ENCODE peak calls at places on chromosomes 13 and 19, in ten cellular contexts. P is SJSA1, Y is OCI-LY7, F is PC-3, K is EL, U is esophagus squamous epithelium, D is left ventricle myocardium inferior, I is NCI-H2081, C is amniotic stem cell, O is activated gamma-delta T cell treated with Interleukin-2 at 50 U/mL for 16 hours. X is an unnamed sample.

GRCh38 chr13:51846756-51847155 is 1.8 kb upstream of the TMEM272 start:
- DNase-seq in D (no peak), P (no peak), F (peak; percentile 43), K (no peak), O (no peak), I (no peak), C (no peak), U (no peak), Y (no peak), X (no peak)

GRCh38 chr19:49949735-49950589 is 11.0 kb downstream of the SIGLEC11 start:
- DNase-seq in O (no peak), I (no peak), P (no peak), K (no peak), D (no peak), F (peak; percentile 63), U (no peak), Y (no peak), C (no peak), X (no peak)

GRCh38 chr19:4140237-4140711 is 13.2 kb upstream of the CREB3L3 start:
- DNase-seq in P (no peak), F (peak; percentile 64), U (no peak), Y (peak; percentile 85), I (peak; percentile 73), O (no peak), D (no peak), K (peak; percentile 67), C (peak; percentile 33), X (peak; percentile 80)

GRCh38 chr13:104782741-104783140 is 1716.5 kb upstream of the SLC10A2 start:
- DNase-seq in U (no peak), K (no peak), F (no peak), I (no peak), C (no peak), Y (no peak), P (no peak), O (no peak), D (no peak), X (peak; percentile 41)

GRCh38 chr13:80339578-80339840 is 1.4 kb downstream of the SPRY2 start:
- DNase-seq in F (no peak), C (no peak), K (no peak), O (no peak), D (no peak), I (no peak), Y (no peak), U (no peak), P (peak; percentile 51), X (no peak)

GRCh38 chr13:65936249-65936648 is 1293.9 kb downstream of the PCDH9 start:
- DNase-seq in O (no peak), F (no peak), D (no peak), Y (no peak), C (no peak), U (no peak), K (no peak), I (no peak), P (no peak), X (no peak)

GRCh38 chr19:2887391-2887914 is 13.3 kb upstream of the ZNF57 start:
- DNase-seq in U (no peak), D (no peak), I (peak; percentile 81), C (no peak), Y (peak; percentile 82), O (no peak), F (peak; percentile 79), P (no peak), K (peak; percentile 70), X (peak; percentile 80)

GRCh38 chr13:24223341-24224231 is 63.1 kb downstream of the SPATA13 start:
- DNase-seq in D (no peak), C (no peak), I (no peak), Y (no peak), P (no peak), K (no peak), U (no peak), O (no peak), F (no peak), X (peak; percentile 80)

GRCh38 chr13:50690020-50690419 is 153.5 kb downstream of the DLEU7 start:
- DNase-seq in C (no peak), U (no peak), Y (no peak), O (no peak), D (no peak), K (no peak), P (no peak), I (no peak), F (no peak), X (no peak)

GRCh38 chr13:56501750-56502149 is 639.0 kb upstream of the PRR20A start:
- DNase-seq in U (no peak), D (no peak), I (no peak), F (peak; percentile 41), P (no peak), C (no peak), K (no peak), O (no peak), Y (no peak), X (no peak)

GRCh38 chr13:36872621-36873020 is 47.4 kb downstream of the SMAD9 start:
- DNase-seq in D (no peak), Y (no peak), O (no peak), U (no peak), F (no peak), I (peak; percentile 53), K (no peak), P (no peak), C (no peak), X (no peak)

GRCh38 chr13:91572944-91573535 is 174.6 kb downstream of the GPC5 start:
- DNase-seq in I (no peak), K (no peak), D (no peak), U (no peak), P (no peak), F (peak; percentile 8), O (no peak), C (no peak), Y (no peak), X (no peak)

GRCh38 chr13:73223372-73223781 is 164.6 kb downstream of the KLF5 start:
- DNase-seq in F (peak; percentile 56), I (no peak), D (no peak), Y (no peak), U (no peak), P (no peak), K (no peak), O (no peak), C (no peak), X (peak; percentile 84)

GRCh38 chr13:98225036-98225940 is 48.2 kb upstream of the RNF113B start:
- DNase-seq in K (no peak), Y (no peak), D (no peak), O (no peak), I (no peak), P (no peak), C (no peak), U (no peak), F (no peak), X (no peak)

GRCh38 chr19:55086730-55087541 is 11.3 kb downstream of the EPS8L1 start:
- DNase-seq in K (peak; percentile 97), Y (no peak), U (no peak), I (peak; percentile 23), F (no peak), C (peak; percentile 87), D (peak; percentile 96), O (peak; percentile 28), P (peak; percentile 97), X (peak; percentile 42)

GRCh38 chr13:46469064-46469463 is 82.0 kb upstream of the RUBCNL start:
- DNase-seq in Y (no peak), P (no peak), I (no peak), O (no peak), K (peak; percentile 53), D (no peak), C (peak; percentile 6), F (peak; percentile 26), U (no peak), X (no peak)

GRCh38 chr13:40666905-40667621 is 622 bp upstream of the FOXO1 start:
- DNase-seq in I (no peak), P (peak; percentile 52), F (peak; percentile 16), Y (peak; percentile 58), K (no peak), O (peak; percentile 24), U (peak; percentile 37), D (peak; percentile 36), C (no peak), X (no peak)

GRCh38 chr19:40241809-40242384 is 15.4 kb upstream of the CCNP start:
- DNase-seq in F (no peak), U (no peak), O (no peak), I (no peak), D (peak; percentile 74), K (no peak), C (no peak), P (no peak), Y (no peak), X (no peak)

GRCh38 chr13:39665763-39666162 is 10.3 kb downstream of the COG6 start:
- DNase-seq in U (no peak), K (no peak), O (no peak), F (no peak), P (no peak), C (no peak), Y (no peak), I (peak; percentile 75), D (no peak), X (no peak)

GRCh38 chr19:7743425-7743841 is 3.9 kb downstream of the CD209 start:
- DNase-seq in Y (peak; percentile 48), F (no peak), C (no peak), O (no peak), I (no peak), U (no peak), K (no peak), P (no peak), D (no peak), X (peak; percentile 88)

GRCh38 chr19:28118235-28118634 is 1094.7 kb downstream of the UQCRFS1 start:
- DNase-seq in Y (no peak), F (no peak), P (no peak), O (no peak), U (no peak), K (no peak), I (no peak), D (no peak), C (no peak), X (no peak)

GRCh38 chr13:41587490-41587889 is 130.1 kb downstream of the RGCC start:
- DNase-seq in D (no peak), U (no peak), Y (peak; percentile 44), I (no peak), P (no peak), C (no peak), F (no peak), K (no peak), O (peak; percentile 16), X (no peak)

GRCh38 chr19:17722655-17723240 is 3.5 kb downstream of the MAP1S start:
- DNase-seq in F (no peak), K (no peak), U (no peak), Y (no peak), O (no peak), P (no peak), D (no peak), I (no peak), C (no peak), X (no peak)

GRCh38 chr19:54190942-54191670 is at the start of gene TSEN34:
- DNase-seq in C (peak; percentile 61), D (peak; percentile 88), P (peak; percentile 84), F (peak; percentile 92), O (peak; percentile 83), U (no peak), Y (peak; percentile 93), K (peak; percentile 88), I (peak; percentile 77), X (peak; percentile 93)

GRCh38 chr13:27022571-27023311 is 148.9 kb downstream of the USP12 start:
- DNase-seq in P (peak; percentile 70), U (no peak), D (no peak), O (no peak), Y (no peak), K (peak; percentile 43), F (peak; percentile 78), I (peak; percentile 53), C (no peak), X (no peak)

GRCh38 chr13:41060723-41061074 is 610 bp upstream of the WBP4 start:
- DNase-seq in C (peak; percentile 65), O (peak; percentile 78), D (peak; percentile 82), I (peak; percentile 69), F (peak; percentile 67), P (peak; percentile 74), U (peak; percentile 64), Y (peak; percentile 86), K (peak; percentile 87), X (peak; percentile 94)

GRCh38 chr19:15507068-15508034 is 974 bp upstream of the CYP4F22 start:
- DNase-seq in I (no peak), D (no peak), O (no peak), F (no peak), P (no peak), U (no peak), C (no peak), K (no peak), Y (no peak), X (no peak)

GRCh38 chr19:55777528-55777927 is 8.6 kb downstream of the RFPL4AL1 start:
- DNase-seq in D (no peak), F (peak; percentile 30), U (no peak), I (no peak), K (no peak), O (no peak), Y (peak; percentile 68), P (no peak), C (no peak), X (peak; percentile 9)